ENCODE peak calls at places on chromosome X, in six cellular contexts. A is stimulated activated CD8-positive, alpha-beta memory T cell treated with anti-CD3 and anti-CD28 coated beads, Interleukin-7, amount 100 ng/mL, for 4 hours; N is RPMI7951; E is activated CD4-positive, alpha-beta T cell treated with anti-CD3 and anti-CD28 coated beads, Interleukin-2, amount 50 U/mL, for 24 hours; D is mesothelial cell of epicardium; B is hepatic stellate cell. C is an unnamed sample.

GRCh38 chrX:22249371-22249770 is 23.3 kb upstream of the CBLL2 start:
- DNase-seq in A (no peak), N (peak; percentile 0), E (no peak), D (no peak), B (no peak), C (no peak)

GRCh38 chrX:26215869-26216268 is at the start of gene MAGEB5:
- DNase-seq in A (no peak), N (no peak), E (no peak), D (no peak), B (no peak), C (no peak)

GRCh38 chrX:150655713-150656266 is 37.4 kb upstream of the MTMR1 start:
- DNase-seq in A (no peak), N (no peak), E (no peak), D (no peak), B (no peak), C (no peak)

GRCh38 chrX:151901821-151902220 is 10.9 kb upstream of the MAGEA4 start:
- DNase-seq in A (no peak), N (peak; percentile 21), E (no peak), D (no peak), B (no peak), C (no peak)

GRCh38 chrX:482702-483203 is 96.0 kb upstream of the PPP2R3B start:
- DNase-seq in A (no peak), N (no peak), E (no peak), D (no peak), B (no peak), C (no peak)

GRCh38 chrX:155874571-155875244 is 6.4 kb upstream of the VAMP7 start:
- DNase-seq in A (no peak), N (no peak), E (no peak), D (no peak), B (no peak), C (no peak)

GRCh38 chrX:13131511-13132137 is 87.2 kb upstream of the FAM9C start:
- DNase-seq in A (no peak), N (peak; percentile 96), E (no peak), D (no peak), B (no peak), C (no peak)

GRCh38 chrX:74420194-74421035 is 878 bp upstream of the SLC16A2 start:
- DNase-seq in A (no peak), N (peak; percentile 75), E (no peak), D (peak; percentile 66), B (peak; percentile 65), C (peak; percentile 31)

GRCh38 chrX:24190500-24191156 is 41.1 kb downstream of the ZFX start:
- DNase-seq in A (no peak), N (peak; percentile 2), E (no peak), D (no peak), B (no peak), C (no peak)

GRCh38 chrX:38900719-38901118 is 99.5 kb downstream of the MID1IP1 start:
- DNase-seq in A (no peak), N (no peak), E (no peak), D (no peak), B (no peak), C (no peak)

GRCh38 chrX:47148946-47149345 is 3.9 kb downstream of the RBM10 start:
- DNase-seq in A (no peak), N (no peak), E (no peak), D (no peak), B (no peak), C (peak; percentile 69)

GRCh38 chrX:114611018-114611619 is 27.2 kb downstream of the HTR2C start:
- DNase-seq in A (no peak), N (peak; percentile 24), E (peak; percentile 0), D (peak; percentile 51), B (peak; percentile 14), C (peak; percentile 43)

GRCh38 chrX:2342878-2343277 is 157.9 kb downstream of the DHRSX start:
- DNase-seq in A (no peak), N (peak; percentile 66), E (no peak), D (no peak), B (peak; percentile 69), C (no peak)

C was measured in lung microvascular endothelial cell.